ENCODE peak calls at places on chromosomes 4 and X, in nine cellular contexts. One of them, this sample, is unnamed. For H3K36me3, the result is how much of the 10 kb centered on the place peaks cover.

GRCh38 chr4:36099509-36099908 is 144.8 kb downstream of the ARAP2 start:
- DNase-seq in testis: no peak
- DNase-seq in PC-3: peak
- DNase-seq in CD8-positive, alpha-beta T cell: no peak
- DNase-seq in left ventricle myocardium inferior: no peak
- DNase-seq in K562: no peak
- DNase-seq in fibroblast of lung: no peak
- DNase-seq in astrocyte: peak
- DNase-seq in tibial nerve: no peak
- DNase-seq in this sample: no peak

GRCh38 chrX:135112096-135112729 is 8.1 kb downstream of the ETDB start:
- DNase-seq in K562: peak
- DNase-seq in CD8-positive, alpha-beta T cell: no peak
- DNase-seq in fibroblast of lung: peak
- DNase-seq in left ventricle myocardium inferior: no peak
- DNase-seq in astrocyte: no peak
- DNase-seq in PC-3: peak
- DNase-seq in testis: peak
- DNase-seq in tibial nerve: no peak
- DNase-seq in this sample: no peak

GRCh38 chr4:2832309-2832980 is 11.2 kb upstream of the ADD1 start:
- DNase-seq in K562: no peak
- DNase-seq in fibroblast of lung: no peak
- DNase-seq in astrocyte: no peak
- DNase-seq in testis: no peak
- DNase-seq in tibial nerve: peak
- DNase-seq in CD8-positive, alpha-beta T cell: no peak
- DNase-seq in left ventricle myocardium inferior: peak
- DNase-seq in PC-3: no peak
- DNase-seq in this sample: peak

GRCh38 chr4:165700855-165701254 is 172.2 kb upstream of the TLL1 start:
- DNase-seq in astrocyte: no peak
- DNase-seq in CD8-positive, alpha-beta T cell: no peak
- DNase-seq in PC-3: peak
- DNase-seq in fibroblast of lung: no peak
- DNase-seq in K562: no peak
- DNase-seq in testis: no peak
- DNase-seq in left ventricle myocardium inferior: no peak
- DNase-seq in tibial nerve: no peak
- DNase-seq in this sample: no peak

GRCh38 chr4:155403886-155404285 is 27.1 kb upstream of the MAP9 start:
- DNase-seq in fibroblast of lung: peak
- DNase-seq in tibial nerve: no peak
- DNase-seq in testis: no peak
- DNase-seq in K562: no peak
- DNase-seq in astrocyte: peak
- DNase-seq in left ventricle myocardium inferior: no peak
- DNase-seq in PC-3: peak
- DNase-seq in CD8-positive, alpha-beta T cell: no peak
- DNase-seq in this sample: no peak

GRCh38 chr4:16858275-16858752 is 40.1 kb downstream of the LDB2 start:
- DNase-seq in PC-3: peak
- DNase-seq in testis: no peak
- DNase-seq in fibroblast of lung: peak
- DNase-seq in K562: no peak
- DNase-seq in astrocyte: peak
- DNase-seq in tibial nerve: no peak
- DNase-seq in CD8-positive, alpha-beta T cell: no peak
- DNase-seq in left ventricle myocardium inferior: no peak
- DNase-seq in this sample: no peak

GRCh38 chrX:74467656-74468055 is 46.4 kb downstream of the SLC16A2 start:
- DNase-seq in astrocyte: no peak
- DNase-seq in K562: no peak
- DNase-seq in CD8-positive, alpha-beta T cell: no peak
- DNase-seq in testis: no peak
- DNase-seq in PC-3: no peak
- DNase-seq in left ventricle myocardium inferior: no peak
- DNase-seq in tibial nerve: no peak
- DNase-seq in fibroblast of lung: no peak
- DNase-seq in this sample: no peak

GRCh38 chr4:83535520-83535944 is 376 bp upstream of the GPAT3 start:
- DNase-seq in fibroblast of lung: peak
- DNase-seq in tibial nerve: no peak
- DNase-seq in K562: no peak
- DNase-seq in left ventricle myocardium inferior: peak
- DNase-seq in testis: peak
- DNase-seq in PC-3: peak
- DNase-seq in astrocyte: peak
- DNase-seq in CD8-positive, alpha-beta T cell: no peak
- DNase-seq in this sample: peak

GRCh38 chr4:73822812-73823480 is 13.5 kb upstream of the CXCL6 start:
- DNase-seq in K562: no peak
- DNase-seq in tibial nerve: no peak
- DNase-seq in fibroblast of lung: no peak
- DNase-seq in left ventricle myocardium inferior: no peak
- DNase-seq in astrocyte: no peak
- DNase-seq in CD8-positive, alpha-beta T cell: no peak
- DNase-seq in PC-3: no peak
- DNase-seq in testis: no peak
- DNase-seq in this sample: no peak

GRCh38 chrX:134746379-134746723 is 88.1 kb upstream of the PLAC1 start:
- DNase-seq in tibial nerve: no peak
- DNase-seq in testis: no peak
- DNase-seq in CD8-positive, alpha-beta T cell: no peak
- DNase-seq in fibroblast of lung: no peak
- DNase-seq in left ventricle myocardium inferior: no peak
- DNase-seq in astrocyte: peak
- DNase-seq in PC-3: no peak
- DNase-seq in K562: no peak
- DNase-seq in this sample: no peak

DNA sequence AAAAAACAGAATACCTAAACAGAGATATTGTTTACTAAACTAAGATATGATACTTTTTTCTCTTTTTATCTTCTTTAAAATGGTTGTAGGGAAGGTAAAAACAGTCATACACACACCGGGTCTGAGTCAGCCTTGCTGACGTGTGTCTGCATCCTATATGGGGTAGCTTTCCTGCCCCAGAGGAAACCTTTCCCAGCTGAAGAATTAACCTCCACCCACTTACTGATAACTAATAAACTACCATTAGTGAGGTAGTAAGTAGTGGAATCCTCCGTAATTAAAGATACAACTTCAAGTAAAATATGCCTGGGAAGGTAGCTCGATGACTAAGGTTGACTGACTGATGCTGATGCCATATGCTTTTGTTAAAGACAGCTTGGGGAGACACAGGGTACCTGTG is 312.2 kb downstream of the DCTD start:
- DNase-seq in K562: no peak
- DNase-seq in PC-3: peak
- DNase-seq in tibial nerve: no peak
- DNase-seq in CD8-positive, alpha-beta T cell: no peak
- DNase-seq in left ventricle myocardium inferior: no peak
- DNase-seq in astrocyte: peak
- DNase-seq in testis: no peak
- DNase-seq in fibroblast of lung: peak
- DNase-seq in this sample: no peak
- H3K27ac ChIP-seq in K562: no peak
- H3K27ac ChIP-seq in PC-3: peak
- H3K27ac ChIP-seq in tibial nerve: no peak
- H3K27ac ChIP-seq in CD8-positive, alpha-beta T cell: no peak
- H3K27ac ChIP-seq in left ventricle myocardium inferior: no peak
- H3K27ac ChIP-seq in astrocyte: peak
- H3K27ac ChIP-seq in testis: no peak
- H3K27ac ChIP-seq in fibroblast of lung: no peak
- H3K27ac ChIP-seq in this sample: no peak

GRCh38 chrX:71298119-71298518 is 3.4 kb upstream of the ITGB1BP2 start:
- DNase-seq in tibial nerve: no peak
- DNase-seq in testis: peak
- DNase-seq in left ventricle myocardium inferior: no peak
- DNase-seq in K562: no peak
- DNase-seq in PC-3: no peak
- DNase-seq in CD8-positive, alpha-beta T cell: no peak
- DNase-seq in astrocyte: no peak
- DNase-seq in fibroblast of lung: peak
- DNase-seq in this sample: no peak

GRCh38 chrX:71291381-71291780 is 7.9 kb downstream of the NONO start:
- DNase-seq in testis: peak
- DNase-seq in astrocyte: peak
- DNase-seq in left ventricle myocardium inferior: no peak
- DNase-seq in fibroblast of lung: peak
- DNase-seq in PC-3: no peak
- DNase-seq in K562: no peak
- DNase-seq in tibial nerve: no peak
- DNase-seq in CD8-positive, alpha-beta T cell: no peak
- DNase-seq in this sample: no peak

GRCh38 chrX:71292669-71293379 is 8.7 kb upstream of the ITGB1BP2 start:
- DNase-seq in fibroblast of lung: peak
- DNase-seq in K562: no peak
- DNase-seq in left ventricle myocardium inferior: no peak
- DNase-seq in CD8-positive, alpha-beta T cell: no peak
- DNase-seq in astrocyte: peak
- DNase-seq in PC-3: peak
- DNase-seq in tibial nerve: no peak
- DNase-seq in testis: no peak
- DNase-seq in this sample: no peak

GRCh38 chrX:71301195-71301924 is at the start of gene ITGB1BP2:
- DNase-seq in PC-3: no peak
- DNase-seq in fibroblast of lung: peak
- DNase-seq in K562: peak
- DNase-seq in tibial nerve: no peak
- DNase-seq in astrocyte: peak
- DNase-seq in left ventricle myocardium inferior: peak
- DNase-seq in CD8-positive, alpha-beta T cell: no peak
- DNase-seq in testis: peak
- DNase-seq in this sample: no peak

DNA sequence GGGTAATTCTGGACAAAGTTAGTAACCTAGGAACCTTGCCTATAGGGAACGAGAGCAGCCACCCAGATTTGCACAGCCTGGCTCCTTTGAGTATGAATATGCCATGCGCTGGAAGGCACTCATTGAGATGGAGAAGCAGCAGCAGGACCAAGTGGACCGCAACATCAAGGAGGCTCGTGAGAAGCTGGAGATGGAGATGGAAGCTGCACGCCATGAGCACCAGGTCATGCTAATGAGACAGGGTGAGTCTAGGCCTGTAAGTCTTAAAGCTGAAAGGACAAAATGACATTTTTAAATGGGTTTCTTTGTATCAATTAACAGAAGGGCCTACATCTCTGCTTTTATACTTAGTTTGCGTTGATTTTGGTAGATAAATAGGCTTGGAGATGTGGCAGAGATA is 4.7 kb upstream of the ITGB1BP2 start:
- DNase-seq in fibroblast of lung: no peak
- DNase-seq in CD8-positive, alpha-beta T cell: no peak
- DNase-seq in K562: no peak
- DNase-seq in testis: no peak
- DNase-seq in astrocyte: no peak
- DNase-seq in left ventricle myocardium inferior: no peak
- DNase-seq in PC-3: no peak
- DNase-seq in tibial nerve: no peak
- DNase-seq in this sample: no peak
- H3K36me3 ChIP-seq in fibroblast of lung: under half
- H3K36me3 ChIP-seq in CD8-positive, alpha-beta T cell: under half
- H3K36me3 ChIP-seq in K562: half or more
- H3K36me3 ChIP-seq in testis: under half
- H3K36me3 ChIP-seq in astrocyte: under half
- H3K36me3 ChIP-seq in left ventricle myocardium inferior: half or more
- H3K36me3 ChIP-seq in PC-3: half or more
- H3K36me3 ChIP-seq in tibial nerve: under half
- H3K36me3 ChIP-seq in this sample: under half

GRCh38 chrX:153494061-153494460 is 719 bp upstream of the BGN start:
- DNase-seq in PC-3: no peak
- DNase-seq in astrocyte: no peak
- DNase-seq in tibial nerve: no peak
- DNase-seq in left ventricle myocardium inferior: no peak
- DNase-seq in fibroblast of lung: no peak
- DNase-seq in testis: no peak
- DNase-seq in CD8-positive, alpha-beta T cell: no peak
- DNase-seq in K562: no peak
- DNase-seq in this sample: peak
- H3K27ac ChIP-seq in PC-3: no peak
- H3K27ac ChIP-seq in astrocyte: peak
- H3K27ac ChIP-seq in tibial nerve: peak
- H3K27ac ChIP-seq in left ventricle myocardium inferior: peak
- H3K27ac ChIP-seq in fibroblast of lung: no peak
- H3K27ac ChIP-seq in testis: no peak
- H3K27ac ChIP-seq in CD8-positive, alpha-beta T cell: no peak
- H3K27ac ChIP-seq in K562: no peak
- H3K27ac ChIP-seq in this sample: no peak

DNA sequence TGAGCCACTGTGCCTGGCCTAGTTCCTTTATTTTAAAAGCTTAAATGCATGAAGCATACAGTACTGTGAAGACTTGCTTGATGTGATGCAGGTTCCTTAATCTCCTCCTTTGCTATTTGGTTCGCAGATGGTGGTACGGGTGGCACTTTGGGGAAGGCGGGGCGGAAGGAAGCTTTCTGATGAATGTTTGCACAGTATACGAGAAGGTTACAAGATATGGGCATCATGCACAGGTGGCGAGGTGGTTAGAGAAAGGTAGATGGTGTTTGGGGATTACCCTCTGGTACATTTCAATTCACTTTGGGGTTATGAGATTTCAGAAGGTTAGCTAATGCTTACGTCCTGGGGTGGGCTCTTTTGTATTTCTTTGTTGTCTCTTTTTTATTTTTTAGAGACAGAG is 17.2 kb downstream of the RHOH start:
- DNase-seq in K562: no peak
- DNase-seq in PC-3: no peak
- DNase-seq in tibial nerve: no peak
- DNase-seq in left ventricle myocardium inferior: no peak
- DNase-seq in CD8-positive, alpha-beta T cell: peak
- DNase-seq in testis: no peak
- DNase-seq in astrocyte: no peak
- DNase-seq in fibroblast of lung: no peak
- DNase-seq in this sample: no peak
- H3K36me3 ChIP-seq in K562: half or more
- H3K36me3 ChIP-seq in PC-3: under half
- H3K36me3 ChIP-seq in tibial nerve: under half
- H3K36me3 ChIP-seq in left ventricle myocardium inferior: under half
- H3K36me3 ChIP-seq in CD8-positive, alpha-beta T cell: under half
- H3K36me3 ChIP-seq in testis: under half
- H3K36me3 ChIP-seq in astrocyte: under half
- H3K36me3 ChIP-seq in fibroblast of lung: under half
- H3K36me3 ChIP-seq in this sample: under half